ENCODE peak calls at places on chromosomes 11 and 22, in five cellular contexts. P is Calu3, B is HT1080, O is GM19239, M is AG09319. J is an unnamed sample.

GRCh38 chr11:124676386-124676785 is 2.7 kb downstream of the SPA17 start:
- DNase-seq in M (peak), P (no peak), B (peak), O (no peak), J (peak)

GRCh38 chr22:19809741-19810140 is 44.9 kb downstream of the GNB1L start:
- DNase-seq in B (no peak), O (no peak), P (no peak), M (no peak), J (no peak)

GRCh38 chr11:32833921-32834320 is 4.2 kb downstream of the PRRG4 start:
- DNase-seq in B (no peak), P (no peak), M (no peak), O (no peak), J (no peak)

GRCh38 chr11:93031386-93031785 is 61.9 kb downstream of the MTNR1B start:
- DNase-seq in P (no peak), O (no peak), B (peak), M (no peak), J (no peak)

GRCh38 chr11:79431535-79431934 is 9.3 kb downstream of the TENM4 start:
- DNase-seq in O (no peak), B (peak), M (no peak), P (no peak), J (no peak)

GRCh38 chr11:3962406-3962840 is 107.0 kb downstream of the STIM1 start:
- DNase-seq in M (no peak), P (no peak), B (no peak), O (no peak), J (peak)

GRCh38 chr11:115220423-115220822 is 283.8 kb downstream of the CADM1 start:
- DNase-seq in P (no peak), O (no peak), B (no peak), M (no peak), J (no peak)

GRCh38 chr11:58576792-58577440 is 1.3 kb upstream of the LPXN start:
- DNase-seq in B (peak), O (no peak), P (no peak), M (no peak), J (peak)

GRCh38 chr22:22168190-22168940 is 76.2 kb upstream of the VPREB1 start:
- DNase-seq in P (peak), B (peak), M (peak), O (no peak), J (peak)

GRCh38 chr22:28766628-28767027 is 5.9 kb upstream of the CCDC117 start:
- DNase-seq in P (no peak), O (no peak), B (no peak), M (no peak), J (no peak)

GRCh38 chr11:64123102-64123434 is 42.8 kb downstream of the MACROD1 start:
- DNase-seq in B (no peak), O (no peak), M (no peak), P (no peak), J (no peak)

GRCh38 chr11:3836903-3837302 is 3.9 kb downstream of the RHOG start:
- DNase-seq in M (no peak), B (no peak), P (no peak), O (no peak), J (no peak)

J was measured in adipocyte.